ENCODE peak calls at places on chromosomes 2 and 18, in nine cellular contexts. H is activated CD4-positive, alpha-beta T cell treated with anti-CD3 and anti-CD28 coated beads, Interleukin-2, amount 50 U/mL, for 48 hours; J is GM23248; N is Panc1; E is nucleus accumbens; C is WERI-Rb-1; Y is progenitor cell of endocrine pancreas; A is dermis blood vessel endothelial cell; L is fibroblast of pulmonary artery. I is an unnamed sample.

GRCh38 chr2:215828528-215829184 is 184.7 kb downstream of the MREG start:
- DNase-seq in H (peak; percentile 48), J (peak; percentile 74), A (peak; percentile 78), L (peak; percentile 86), N (peak; percentile 20), C (peak; percentile 75), Y (no peak), E (no peak), I (no peak)

GRCh38 chr2:237873382-237873781 is 14.0 kb downstream of the RAMP1 start:
- DNase-seq in A (no peak), L (no peak), Y (no peak), C (no peak), E (no peak), J (no peak), N (no peak), H (no peak), I (no peak)

GRCh38 chr2:226797289-226797988 is 2.2 kb downstream of the IRS1 start:
- DNase-seq in L (no peak), H (no peak), E (no peak), Y (no peak), N (no peak), A (no peak), C (no peak), J (peak; percentile 86), I (no peak)

GRCh38 chr2:99608092-99608491 is 118.3 kb upstream of the REV1 start:
- DNase-seq in C (no peak), H (no peak), E (no peak), L (no peak), J (peak; percentile 14), A (no peak), N (no peak), Y (no peak), I (no peak)

GRCh38 chr18:9968081-9968848 is 54.4 kb downstream of the VAPA start:
- DNase-seq in H (no peak), A (peak; percentile 33), Y (no peak), J (peak; percentile 52), E (no peak), L (no peak), N (no peak), C (no peak), I (no peak)

GRCh38 chr18:79802298-79802697 is 4.6 kb downstream of the KCNG2 start:
- DNase-seq in Y (no peak), E (no peak), C (no peak), A (no peak), H (no peak), N (no peak), L (no peak), J (no peak), I (no peak)

GRCh38 chr18:74251297-74252031 is 40.3 kb downstream of the CYB5A start:
- DNase-seq in Y (no peak), J (peak; percentile 70), A (peak; percentile 27), N (no peak), H (no peak), E (no peak), L (peak; percentile 90), C (no peak), I (no peak)

GRCh38 chr2:206736935-206737334 is 18.7 kb upstream of the DYTN start:
- DNase-seq in Y (no peak), C (no peak), E (no peak), L (no peak), N (no peak), J (no peak), A (no peak), H (no peak), I (no peak)

GRCh38 chr2:40886660-40887059 is 434.8 kb upstream of the SLC8A1 start:
- DNase-seq in E (no peak), H (no peak), C (no peak), A (no peak), Y (no peak), J (no peak), L (no peak), N (no peak), I (no peak)

GRCh38 chr2:95014126-95014708 is 11.3 kb upstream of the MAL start:
- DNase-seq in A (no peak), J (no peak), L (no peak), C (no peak), Y (no peak), N (no peak), H (no peak), E (no peak), I (no peak)

GRCh38 chr2:241598487-241598886 is 38.5 kb downstream of the THAP4 start:
- DNase-seq in Y (no peak), H (no peak), L (peak; percentile 18), C (peak; percentile 46), J (no peak), N (no peak), E (no peak), A (no peak), I (peak; percentile 31)

GRCh38 chr2:158321264-158321663 is 135.3 kb downstream of the CCDC148 start:
- DNase-seq in J (peak; percentile 23), A (peak; percentile 41), C (no peak), N (no peak), E (no peak), H (no peak), L (peak; percentile 50), Y (no peak), I (no peak)

GRCh38 chr2:238864207-238865014 is 16.5 kb downstream of the TWIST2 start:
- DNase-seq in N (peak; percentile 80), E (no peak), C (no peak), Y (peak; percentile 56), H (peak; percentile 53), L (peak; percentile 97), A (peak; percentile 95), J (peak; percentile 99), I (no peak)

GRCh38 chr2:218711550-218711929 is 905 bp downstream of the TTLL4 start:
- DNase-seq in A (peak; percentile 32), E (no peak), C (no peak), H (no peak), Y (no peak), L (no peak), N (no peak), J (peak; percentile 32), I (no peak)

GRCh38 chr2:28338046-28338753 is 54.5 kb upstream of the FOSL2 start:
- DNase-seq in E (no peak), N (no peak), Y (no peak), C (no peak), A (peak; percentile 74), J (peak; percentile 95), H (no peak), L (peak; percentile 95), I (no peak)

GRCh38 chr2:195768454-195768853 is 111.4 kb downstream of the SLC39A10 start:
- DNase-seq in Y (no peak), N (no peak), J (peak; percentile 32), E (no peak), C (no peak), A (no peak), H (no peak), L (no peak), I (no peak)

GRCh38 chr2:127614731-127615130 is 31.2 kb upstream of the GPR17 start:
- DNase-seq in Y (no peak), H (no peak), L (no peak), E (no peak), J (peak; percentile 75), C (no peak), A (no peak), N (no peak), I (no peak)

GRCh38 chr2:64858541-64859031 is 130.6 kb upstream of the SLC1A4 start:
- DNase-seq in L (no peak), E (no peak), H (no peak), C (no peak), J (peak; percentile 52), Y (no peak), A (peak; percentile 23), N (no peak), I (no peak)

GRCh38 chr2:72278046-72278445 is 130.4 kb upstream of the CYP26B1 start:
- DNase-seq in E (no peak), J (peak; percentile 87), H (no peak), L (peak; percentile 57), A (peak; percentile 29), N (no peak), C (no peak), Y (no peak), I (no peak)

GRCh38 chr18:44680271-44681038 is at the start of gene SETBP1:
- DNase-seq in E (peak; percentile 24), J (peak; percentile 69), C (peak; percentile 57), H (peak; percentile 47), L (peak; percentile 40), Y (peak; percentile 42), N (no peak), A (peak; percentile 1), I (no peak)

GRCh38 chr2:104840916-104841315 is 13.0 kb upstream of the POU3F3 start:
- DNase-seq in C (no peak), H (no peak), J (no peak), E (no peak), L (no peak), N (no peak), Y (no peak), A (no peak), I (no peak)

GRCh38 chr2:141554810-141555209 is 576.0 kb downstream of the LRP1B start:
- DNase-seq in N (peak; percentile 54), H (no peak), E (peak; percentile 21), Y (no peak), J (peak; percentile 38), L (peak; percentile 64), A (peak; percentile 19), C (peak; percentile 34), I (no peak)

GRCh38 chr2:44528595-44528994 is 166.8 kb downstream of the CAMKMT start:
- DNase-seq in A (no peak), J (peak; percentile 89), E (no peak), Y (no peak), H (no peak), L (peak; percentile 71), C (no peak), N (no peak), I (no peak)

GRCh38 chr2:200765139-200765951 is 46.4 kb upstream of the BZW1 start:
- DNase-seq in A (peak; percentile 91), C (no peak), Y (no peak), L (peak; percentile 87), N (peak; percentile 91), J (peak; percentile 92), E (no peak), H (peak; percentile 49), I (no peak)

GRCh38 chr2:19577668-19578067 is 219.2 kb upstream of the OSR1 start:
- DNase-seq in E (no peak), A (no peak), N (no peak), C (no peak), L (peak; percentile 24), Y (no peak), J (peak; percentile 69), H (no peak), I (no peak)

GRCh38 chr18:7011142-7011541 is 106.5 kb downstream of the LAMA1 start:
- DNase-seq in N (no peak), L (no peak), C (no peak), J (no peak), A (no peak), H (no peak), E (no peak), Y (no peak), I (no peak)

GRCh38 chr18:35733419-35733818 is 151.9 kb downstream of the GALNT1 start:
- DNase-seq in A (no peak), E (no peak), H (no peak), Y (no peak), J (no peak), N (no peak), C (no peak), L (no peak), I (no peak)

GRCh38 chr2:88125924-88126771 is 1.7 kb downstream of the FABP1 start:
- DNase-seq in J (no peak), L (no peak), Y (no peak), E (no peak), N (no peak), C (no peak), A (no peak), H (no peak), I (no peak)

GRCh38 chr2:108029912-108030311 is 43.6 kb downstream of the SLC5A7 start:
- DNase-seq in C (no peak), J (no peak), A (no peak), Y (no peak), L (no peak), H (no peak), N (no peak), E (no peak), I (no peak)

GRCh38 chr2:47401789-47402554 is 984 bp upstream of the MSH2 start:
- DNase-seq in H (no peak), C (peak; percentile 74), J (peak; percentile 4), Y (no peak), L (no peak), E (no peak), N (no peak), A (no peak), I (no peak)

GRCh38 chr2:76491503-76491902 is 780.8 kb upstream of the GCFC2 start:
- DNase-seq in A (no peak), Y (no peak), H (no peak), E (no peak), C (no peak), L (no peak), N (no peak), J (no peak), I (no peak)

I was measured in cerebellar nuclear complex.